ENCODE peak calls at places on chromosome 13, in ten cellular contexts. One of them, this sample, is unnamed.

GRCh38 chr13:97140611-97141010 is 81.5 kb upstream of the MBNL2 start:
- DNase-seq in AG09319: no peak
- DNase-seq in lung microvascular endothelial cell: peak
- DNase-seq in neural progenitor cell: no peak
- DNase-seq in iris pigment epithelial cell: peak
- DNase-seq in NCI-H748 treated with DMSO at 0.1 percent for 48 hours: no peak
- DNase-seq in choroid plexus epithelial cell: peak
- DNase-seq in KG1: no peak
- DNase-seq in activated T-cell treated with anti-CD3 and anti-CD28 coated beads for 1 hour: no peak
- DNase-seq in adipocyte: peak
- DNase-seq in this sample: peak

GRCh38 chr13:24272452-24273161 is 36.8 kb upstream of the C1QTNF9 start:
- DNase-seq in adipocyte: no peak
- DNase-seq in iris pigment epithelial cell: no peak
- DNase-seq in AG09319: no peak
- DNase-seq in NCI-H748 treated with DMSO at 0.1 percent for 48 hours: no peak
- DNase-seq in neural progenitor cell: no peak
- DNase-seq in activated T-cell treated with anti-CD3 and anti-CD28 coated beads for 1 hour: no peak
- DNase-seq in choroid plexus epithelial cell: no peak
- DNase-seq in lung microvascular endothelial cell: no peak
- DNase-seq in KG1: no peak
- DNase-seq in this sample: no peak

GRCh38 chr13:29484236-29484635 is 111.3 kb downstream of the SLC7A1 start:
- DNase-seq in neural progenitor cell: peak
- DNase-seq in adipocyte: no peak
- DNase-seq in KG1: no peak
- DNase-seq in activated T-cell treated with anti-CD3 and anti-CD28 coated beads for 1 hour: no peak
- DNase-seq in iris pigment epithelial cell: no peak
- DNase-seq in NCI-H748 treated with DMSO at 0.1 percent for 48 hours: no peak
- DNase-seq in lung microvascular endothelial cell: no peak
- DNase-seq in choroid plexus epithelial cell: no peak
- DNase-seq in AG09319: no peak
- DNase-seq in this sample: no peak

GRCh38 chr13:61531383-61532065 is 115.9 kb upstream of the PCDH20 start:
- DNase-seq in neural progenitor cell: no peak
- DNase-seq in lung microvascular endothelial cell: no peak
- DNase-seq in choroid plexus epithelial cell: no peak
- DNase-seq in NCI-H748 treated with DMSO at 0.1 percent for 48 hours: no peak
- DNase-seq in iris pigment epithelial cell: no peak
- DNase-seq in AG09319: no peak
- DNase-seq in KG1: no peak
- DNase-seq in activated T-cell treated with anti-CD3 and anti-CD28 coated beads for 1 hour: no peak
- DNase-seq in adipocyte: no peak
- DNase-seq in this sample: no peak

GRCh38 chr13:20125129-20125782 is 35.6 kb downstream of the GJA3 start:
- DNase-seq in choroid plexus epithelial cell: peak
- DNase-seq in adipocyte: peak
- DNase-seq in NCI-H748 treated with DMSO at 0.1 percent for 48 hours: no peak
- DNase-seq in KG1: no peak
- DNase-seq in iris pigment epithelial cell: peak
- DNase-seq in activated T-cell treated with anti-CD3 and anti-CD28 coated beads for 1 hour: no peak
- DNase-seq in AG09319: no peak
- DNase-seq in lung microvascular endothelial cell: peak
- DNase-seq in neural progenitor cell: no peak
- DNase-seq in this sample: peak

GRCh38 chr13:51113969-51114368 is 2.9 kb upstream of the C13orf42 start:
- DNase-seq in activated T-cell treated with anti-CD3 and anti-CD28 coated beads for 1 hour: no peak
- DNase-seq in NCI-H748 treated with DMSO at 0.1 percent for 48 hours: no peak
- DNase-seq in KG1: no peak
- DNase-seq in AG09319: no peak
- DNase-seq in choroid plexus epithelial cell: no peak
- DNase-seq in lung microvascular endothelial cell: no peak
- DNase-seq in iris pigment epithelial cell: no peak
- DNase-seq in adipocyte: no peak
- DNase-seq in neural progenitor cell: no peak
- DNase-seq in this sample: no peak

GRCh38 chr13:39859898-39860297 is 204.4 kb downstream of the COG6 start:
- DNase-seq in adipocyte: no peak
- DNase-seq in NCI-H748 treated with DMSO at 0.1 percent for 48 hours: no peak
- DNase-seq in lung microvascular endothelial cell: no peak
- DNase-seq in choroid plexus epithelial cell: no peak
- DNase-seq in AG09319: no peak
- DNase-seq in KG1: no peak
- DNase-seq in activated T-cell treated with anti-CD3 and anti-CD28 coated beads for 1 hour: no peak
- DNase-seq in iris pigment epithelial cell: no peak
- DNase-seq in neural progenitor cell: no peak
- DNase-seq in this sample: no peak

GRCh38 chr13:76735641-76736040 is 150.6 kb downstream of the KCTD12 start:
- DNase-seq in KG1: no peak
- DNase-seq in iris pigment epithelial cell: no peak
- DNase-seq in AG09319: no peak
- DNase-seq in lung microvascular endothelial cell: no peak
- DNase-seq in choroid plexus epithelial cell: no peak
- DNase-seq in neural progenitor cell: no peak
- DNase-seq in NCI-H748 treated with DMSO at 0.1 percent for 48 hours: no peak
- DNase-seq in adipocyte: peak
- DNase-seq in activated T-cell treated with anti-CD3 and anti-CD28 coated beads for 1 hour: no peak
- DNase-seq in this sample: no peak

GRCh38 chr13:40780822-40781401 is 8.5 kb upstream of the SLC25A15 start:
- DNase-seq in NCI-H748 treated with DMSO at 0.1 percent for 48 hours: no peak
- DNase-seq in KG1: no peak
- DNase-seq in iris pigment epithelial cell: peak
- DNase-seq in neural progenitor cell: no peak
- DNase-seq in AG09319: no peak
- DNase-seq in choroid plexus epithelial cell: peak
- DNase-seq in lung microvascular endothelial cell: peak
- DNase-seq in adipocyte: no peak
- DNase-seq in activated T-cell treated with anti-CD3 and anti-CD28 coated beads for 1 hour: no peak
- DNase-seq in this sample: peak

GRCh38 chr13:99459101-99459500 is 42.2 kb upstream of the TM9SF2 start:
- DNase-seq in adipocyte: no peak
- DNase-seq in lung microvascular endothelial cell: no peak
- DNase-seq in AG09319: no peak
- DNase-seq in activated T-cell treated with anti-CD3 and anti-CD28 coated beads for 1 hour: no peak
- DNase-seq in iris pigment epithelial cell: no peak
- DNase-seq in KG1: no peak
- DNase-seq in neural progenitor cell: no peak
- DNase-seq in choroid plexus epithelial cell: no peak
- DNase-seq in NCI-H748 treated with DMSO at 0.1 percent for 48 hours: no peak
- DNase-seq in this sample: no peak

GRCh38 chr13:65336916-65337315 is 1893.2 kb downstream of the PCDH9 start:
- DNase-seq in KG1: no peak
- DNase-seq in iris pigment epithelial cell: peak
- DNase-seq in choroid plexus epithelial cell: peak
- DNase-seq in NCI-H748 treated with DMSO at 0.1 percent for 48 hours: peak
- DNase-seq in adipocyte: peak
- DNase-seq in neural progenitor cell: no peak
- DNase-seq in activated T-cell treated with anti-CD3 and anti-CD28 coated beads for 1 hour: no peak
- DNase-seq in AG09319: peak
- DNase-seq in lung microvascular endothelial cell: no peak
- DNase-seq in this sample: no peak

GRCh38 chr13:30805603-30806011 is 70.3 kb downstream of the ALOX5AP start:
- DNase-seq in neural progenitor cell: no peak
- DNase-seq in AG09319: no peak
- DNase-seq in lung microvascular endothelial cell: peak
- DNase-seq in NCI-H748 treated with DMSO at 0.1 percent for 48 hours: no peak
- DNase-seq in choroid plexus epithelial cell: no peak
- DNase-seq in iris pigment epithelial cell: no peak
- DNase-seq in adipocyte: no peak
- DNase-seq in KG1: no peak
- DNase-seq in activated T-cell treated with anti-CD3 and anti-CD28 coated beads for 1 hour: no peak
- DNase-seq in this sample: no peak

GRCh38 chr13:23794267-23795161 is 94.7 kb downstream of the MIPEP start:
- DNase-seq in adipocyte: peak
- DNase-seq in neural progenitor cell: no peak
- DNase-seq in activated T-cell treated with anti-CD3 and anti-CD28 coated beads for 1 hour: no peak
- DNase-seq in lung microvascular endothelial cell: peak
- DNase-seq in choroid plexus epithelial cell: peak
- DNase-seq in AG09319: peak
- DNase-seq in KG1: no peak
- DNase-seq in iris pigment epithelial cell: peak
- DNase-seq in NCI-H748 treated with DMSO at 0.1 percent for 48 hours: no peak
- DNase-seq in this sample: peak

GRCh38 chr13:114096811-114097503 is 35.5 kb downstream of the RASA3 start:
- DNase-seq in KG1: no peak
- DNase-seq in activated T-cell treated with anti-CD3 and anti-CD28 coated beads for 1 hour: no peak
- DNase-seq in adipocyte: no peak
- DNase-seq in choroid plexus epithelial cell: no peak
- DNase-seq in AG09319: no peak
- DNase-seq in lung microvascular endothelial cell: no peak
- DNase-seq in neural progenitor cell: no peak
- DNase-seq in NCI-H748 treated with DMSO at 0.1 percent for 48 hours: no peak
- DNase-seq in iris pigment epithelial cell: no peak
- DNase-seq in this sample: no peak

GRCh38 chr13:92602560-92602959 is 624.0 kb upstream of the GPC6 start:
- DNase-seq in NCI-H748 treated with DMSO at 0.1 percent for 48 hours: no peak
- DNase-seq in choroid plexus epithelial cell: peak
- DNase-seq in lung microvascular endothelial cell: no peak
- DNase-seq in neural progenitor cell: no peak
- DNase-seq in AG09319: no peak
- DNase-seq in activated T-cell treated with anti-CD3 and anti-CD28 coated beads for 1 hour: no peak
- DNase-seq in KG1: no peak
- DNase-seq in adipocyte: no peak
- DNase-seq in iris pigment epithelial cell: peak
- DNase-seq in this sample: no peak

GRCh38 chr13:70249332-70250064 is 141.2 kb upstream of the KLHL1 start:
- DNase-seq in NCI-H748 treated with DMSO at 0.1 percent for 48 hours: peak
- DNase-seq in activated T-cell treated with anti-CD3 and anti-CD28 coated beads for 1 hour: no peak
- DNase-seq in adipocyte: no peak
- DNase-seq in neural progenitor cell: peak
- DNase-seq in AG09319: no peak
- DNase-seq in lung microvascular endothelial cell: no peak
- DNase-seq in choroid plexus epithelial cell: peak
- DNase-seq in KG1: no peak
- DNase-seq in iris pigment epithelial cell: peak
- DNase-seq in this sample: no peak

GRCh38 chr13:112933649-112934048 is 35.4 kb upstream of the MCF2L start:
- DNase-seq in adipocyte: no peak
- DNase-seq in AG09319: no peak
- DNase-seq in lung microvascular endothelial cell: no peak
- DNase-seq in iris pigment epithelial cell: no peak
- DNase-seq in choroid plexus epithelial cell: no peak
- DNase-seq in KG1: no peak
- DNase-seq in activated T-cell treated with anti-CD3 and anti-CD28 coated beads for 1 hour: no peak
- DNase-seq in neural progenitor cell: no peak
- DNase-seq in NCI-H748 treated with DMSO at 0.1 percent for 48 hours: no peak
- DNase-seq in this sample: no peak

GRCh38 chr13:46556380-46556779 is 3.4 kb downstream of the LRCH1 start:
- DNase-seq in choroid plexus epithelial cell: no peak
- DNase-seq in NCI-H748 treated with DMSO at 0.1 percent for 48 hours: no peak
- DNase-seq in KG1: no peak
- DNase-seq in neural progenitor cell: no peak
- DNase-seq in activated T-cell treated with anti-CD3 and anti-CD28 coated beads for 1 hour: no peak
- DNase-seq in AG09319: no peak
- DNase-seq in iris pigment epithelial cell: no peak
- DNase-seq in adipocyte: no peak
- DNase-seq in lung microvascular endothelial cell: no peak
- DNase-seq in this sample: no peak

GRCh38 chr13:113491418-113491883 is 940 bp upstream of the DCUN1D2 start:
- DNase-seq in KG1: no peak
- DNase-seq in iris pigment epithelial cell: peak
- DNase-seq in lung microvascular endothelial cell: peak
- DNase-seq in AG09319: no peak
- DNase-seq in adipocyte: peak
- DNase-seq in NCI-H748 treated with DMSO at 0.1 percent for 48 hours: peak
- DNase-seq in choroid plexus epithelial cell: peak
- DNase-seq in neural progenitor cell: peak
- DNase-seq in activated T-cell treated with anti-CD3 and anti-CD28 coated beads for 1 hour: no peak
- DNase-seq in this sample: peak

GRCh38 chr13:106499905-106500304 is 35.6 kb downstream of the EFNB2 start:
- DNase-seq in neural progenitor cell: no peak
- DNase-seq in choroid plexus epithelial cell: peak
- DNase-seq in KG1: no peak
- DNase-seq in activated T-cell treated with anti-CD3 and anti-CD28 coated beads for 1 hour: no peak
- DNase-seq in lung microvascular endothelial cell: no peak
- DNase-seq in NCI-H748 treated with DMSO at 0.1 percent for 48 hours: no peak
- DNase-seq in adipocyte: no peak
- DNase-seq in AG09319: no peak
- DNase-seq in iris pigment epithelial cell: peak
- DNase-seq in this sample: no peak

GRCh38 chr13:78468546-78469060 is 134.7 kb downstream of the POU4F1 start:
- DNase-seq in iris pigment epithelial cell: no peak
- DNase-seq in NCI-H748 treated with DMSO at 0.1 percent for 48 hours: no peak
- DNase-seq in activated T-cell treated with anti-CD3 and anti-CD28 coated beads for 1 hour: no peak
- DNase-seq in adipocyte: no peak
- DNase-seq in AG09319: no peak
- DNase-seq in lung microvascular endothelial cell: no peak
- DNase-seq in neural progenitor cell: no peak
- DNase-seq in choroid plexus epithelial cell: no peak
- DNase-seq in KG1: no peak
- DNase-seq in this sample: no peak

GRCh38 chr13:66462187-66462586 is 767.9 kb downstream of the PCDH9 start:
- DNase-seq in adipocyte: no peak
- DNase-seq in iris pigment epithelial cell: no peak
- DNase-seq in lung microvascular endothelial cell: no peak
- DNase-seq in choroid plexus epithelial cell: no peak
- DNase-seq in NCI-H748 treated with DMSO at 0.1 percent for 48 hours: no peak
- DNase-seq in neural progenitor cell: no peak
- DNase-seq in AG09319: no peak
- DNase-seq in KG1: no peak
- DNase-seq in activated T-cell treated with anti-CD3 and anti-CD28 coated beads for 1 hour: no peak
- DNase-seq in this sample: no peak

GRCh38 chr13:106617561-106617960 is 49.6 kb upstream of the ARGLU1 start:
- DNase-seq in lung microvascular endothelial cell: peak
- DNase-seq in activated T-cell treated with anti-CD3 and anti-CD28 coated beads for 1 hour: no peak
- DNase-seq in adipocyte: peak
- DNase-seq in choroid plexus epithelial cell: peak
- DNase-seq in AG09319: no peak
- DNase-seq in NCI-H748 treated with DMSO at 0.1 percent for 48 hours: no peak
- DNase-seq in neural progenitor cell: peak
- DNase-seq in KG1: no peak
- DNase-seq in iris pigment epithelial cell: peak
- DNase-seq in this sample: peak